ENCODE peak calls at places on chromosomes 12 and 14, in five cellular contexts. S, O, Y, A and R are unnamed samples.

GRCh38 chr12:2794736-2795289 is at the start of gene FKBP4:
- DNase-seq in S (peak), O (peak), Y (peak), A (peak), R (peak)

GRCh38 chr12:123046431-123046830 is 66.0 kb downstream of the ARL6IP4 start:
- DNase-seq in S (no peak), O (no peak), Y (no peak), A (no peak), R (no peak)

GRCh38 chr12:104263580-104264358 is 39.8 kb upstream of the EID3 start:
- DNase-seq in S (no peak), O (no peak), Y (no peak), A (no peak), R (no peak)

GRCh38 chr12:4275869-4276253 is 2.3 kb downstream of the CCND2 start:
- DNase-seq in S (no peak), O (no peak), Y (no peak), A (no peak), R (no peak)

GRCh38 chr14:50733479-50733878 is 65.4 kb upstream of the SAV1 start:
- DNase-seq in S (no peak), O (no peak), Y (no peak), A (no peak), R (no peak)

GRCh38 chr12:100221523-100221922 is 20.9 kb downstream of the ACTR6 start:
- DNase-seq in S (no peak), O (no peak), Y (no peak), A (no peak), R (no peak)

GRCh38 chr12:73506611-73507010 is 1031.0 kb upstream of the ATXN7L3B start:
- DNase-seq in S (no peak), O (no peak), Y (no peak), A (no peak), R (no peak)

GRCh38 chr14:58151264-58151700 is 731 bp downstream of the ARMH4 start:
- DNase-seq in S (peak), O (no peak), Y (no peak), A (no peak), R (peak)

GRCh38 chr12:58067610-58068387 is 126.4 kb downstream of the ATP23 start:
- DNase-seq in S (no peak), O (no peak), Y (no peak), A (no peak), R (no peak)

GRCh38 chr12:38316391-38317129 is at the start of gene ALG10B:
- DNase-seq in S (peak), O (peak), Y (peak), A (peak), R (peak)

GRCh38 chr12:92416385-92416812 is 270.8 kb upstream of the BTG1 start:
- DNase-seq in S (no peak), O (no peak), Y (no peak), A (no peak), R (no peak)

GRCh38 chr12:81835783-81836182 is 76.6 kb upstream of the PPFIA2 start:
- DNase-seq in S (no peak), O (peak), Y (no peak), A (no peak), R (no peak)

GRCh38 chr14:81323621-81324400 is 76.3 kb downstream of the STON2 start:
- DNase-seq in S (peak), O (no peak), Y (no peak), A (no peak), R (peak)

GRCh38 chr12:59067068-59067467 is 146.8 kb upstream of the LRIG3 start:
- DNase-seq in S (no peak), O (no peak), Y (no peak), A (no peak), R (peak)

GRCh38 chr12:51846911-51847829 is 1.3 kb downstream of the FIGNL2 start:
- DNase-seq in S (peak), O (peak), Y (no peak), A (peak), R (peak)

GRCh38 chr14:55398679-55399078 is 13.0 kb downstream of the ATG14 start:
- DNase-seq in S (no peak), O (no peak), Y (no peak), A (no peak), R (no peak)

GRCh38 chr12:109130755-109131521 is 14.6 kb downstream of the ACACB start:
- DNase-seq in S (no peak), O (no peak), Y (no peak), A (no peak), R (peak)

GRCh38 chr12:131618303-131618658 is 92.6 kb upstream of the SFSWAP start:
- DNase-seq in S (peak), O (no peak), Y (no peak), A (no peak), R (no peak)

GRCh38 chr12:18430425-18431048 is 169.2 kb downstream of the PIK3C2G start:
- DNase-seq in S (peak), O (no peak), Y (no peak), A (no peak), R (peak)

GRCh38 chr12:81077686-81078441 is at the start of gene ACSS3:
- DNase-seq in S (peak), O (no peak), Y (no peak), A (no peak), R (no peak)

GRCh38 chr12:111443086-111443485 is 37.4 kb downstream of the SH2B3 start:
- DNase-seq in S (no peak), O (no peak), Y (no peak), A (no peak), R (no peak)

GRCh38 chr14:95452176-95452889 is 64.1 kb downstream of the SYNE3 start:
- DNase-seq in S (peak), O (no peak), Y (no peak), A (no peak), R (peak)

GRCh38 chr14:54773171-54774006 is 129.2 kb downstream of the GCH1 start:
- DNase-seq in S (peak), O (peak), Y (peak), A (peak), R (peak)

GRCh38 chr12:51593539-51593938 is 2.5 kb downstream of the SCN8A start:
- DNase-seq in S (peak), O (peak), Y (no peak), A (peak), R (no peak)

GRCh38 chr14:49857427-49858003 is 4.9 kb upstream of the NEMF start:
- DNase-seq in S (no peak), O (no peak), Y (no peak), A (no peak), R (no peak)